ENCODE peak calls at places on chromosomes 4 and X, in eight cellular contexts. Z, I, O, E, J, R, M and S are unnamed samples.

GRCh38 chr4:82789377-82789776 is 9.2 kb downstream of the SCD5 start:
- DNase-seq in I (no peak), E (no peak), O (no peak), M (no peak), J (no peak), Z (no peak), R (no peak), S (no peak)

GRCh38 chr4:2781911-2782310 is 11.0 kb upstream of the SH3BP2 start:
- DNase-seq in I (no peak), R (no peak), J (no peak), E (no peak), Z (no peak), M (no peak), O (no peak), S (no peak)

GRCh38 chr4:135316266-135316779 is 1114.7 kb upstream of the PABPC4L start:
- DNase-seq in O (no peak), R (no peak), Z (no peak), I (no peak), E (no peak), J (no peak), M (no peak), S (no peak)

GRCh38 chr4:145061325-145061920 is 36.6 kb downstream of the ANAPC10 start:
- DNase-seq in Z (peak), I (peak), O (peak), M (no peak), J (peak), R (no peak), E (peak), S (no peak)

GRCh38 chr4:148300877-148301276 is 141.3 kb downstream of the NR3C2 start:
- DNase-seq in J (no peak), M (no peak), I (no peak), Z (no peak), E (no peak), R (no peak), O (no peak), S (no peak)

GRCh38 chrX:37745835-37746234 is 34.0 kb upstream of the CYBB start:
- DNase-seq in J (no peak), O (no peak), R (no peak), E (no peak), I (no peak), M (no peak), Z (no peak), S (no peak)

GRCh38 chrX:13791559-13791958 is 25.3 kb downstream of the GPM6B start:
- DNase-seq in M (no peak), Z (peak), E (no peak), R (no peak), I (no peak), J (no peak), O (no peak), S (no peak)

GRCh38 chr4:53119685-53120084 is 246.2 kb downstream of the SCFD2 start:
- DNase-seq in I (peak), M (no peak), R (no peak), J (peak), O (no peak), E (no peak), Z (no peak), S (peak)

GRCh38 chrX:134782796-134783195 is 124.5 kb upstream of the PLAC1 start:
- DNase-seq in O (peak), R (no peak), E (no peak), J (peak), I (peak), Z (peak), M (no peak), S (no peak)

GRCh38 chrX:373641-374471 is 12.9 kb downstream of the PPP2R3B start:
- DNase-seq in J (no peak), M (peak), I (peak), E (no peak), O (peak), Z (no peak), R (peak), S (peak)

GRCh38 chr4:9919047-9919446 is 102.2 kb downstream of the SLC2A9 start:
- DNase-seq in J (no peak), E (no peak), Z (no peak), R (no peak), O (no peak), M (no peak), I (no peak), S (no peak)

GRCh38 chr4:152968806-152969394 is 32.8 kb downstream of the FHDC1 start:
- DNase-seq in M (no peak), E (no peak), R (no peak), Z (no peak), J (no peak), O (no peak), I (peak), S (no peak)

GRCh38 chr4:178556796-178557195 is 1114.6 kb upstream of the AGA start:
- DNase-seq in I (no peak), O (no peak), R (no peak), J (no peak), M (no peak), Z (no peak), E (no peak), S (no peak)

GRCh38 chr4:97185233-97185632 is 958.0 kb downstream of the STPG2 start:
- DNase-seq in Z (no peak), M (no peak), O (no peak), E (no peak), R (no peak), J (no peak), I (no peak), S (no peak)

GRCh38 chr4:657338-658030 is 16.6 kb downstream of the ATP5ME start:
- DNase-seq in M (no peak), I (peak), Z (no peak), J (no peak), O (no peak), E (no peak), R (no peak), S (no peak)

GRCh38 chr4:40197879-40198689 is 1.3 kb downstream of the RHOH start:
- DNase-seq in J (no peak), E (peak), M (no peak), R (no peak), O (peak), Z (no peak), I (no peak), S (no peak)

GRCh38 chr4:88008133-88008621 is 742 bp downstream of the PKD2 start:
- DNase-seq in O (peak), J (peak), M (no peak), I (peak), Z (peak), E (no peak), R (peak), S (peak)

GRCh38 chr4:181168406-181168805 is 1074.8 kb upstream of the TENM3 start:
- DNase-seq in R (no peak), M (no peak), Z (no peak), I (no peak), E (no peak), O (no peak), J (no peak), S (no peak)

GRCh38 chr4:90187148-90187884 is 60.1 kb downstream of the CCSER1 start:
- DNase-seq in O (no peak), Z (no peak), J (no peak), E (no peak), I (no peak), R (no peak), M (no peak), S (no peak)

GRCh38 chrX:17414839-17415238 is 39.8 kb downstream of the NHS start:
- DNase-seq in I (no peak), E (no peak), M (no peak), Z (peak), R (no peak), J (no peak), O (no peak), S (no peak)

GRCh38 chr4:64340243-64341110 is 68.8 kb downstream of the TECRL start:
- DNase-seq in O (no peak), Z (no peak), E (no peak), M (no peak), J (no peak), R (no peak), I (no peak), S (no peak)

GRCh38 chr4:17781072-17781830 is at the start of gene FAM184B:
- DNase-seq in I (peak), O (no peak), J (no peak), E (no peak), R (peak), M (no peak), Z (peak), S (no peak)

GRCh38 chr4:3724319-3725231 is 41.6 kb upstream of the ADRA2C start:
- DNase-seq in O (no peak), I (no peak), E (no peak), Z (no peak), R (no peak), J (no peak), M (no peak), S (no peak)

GRCh38 chr4:124423160-124423559 is 289.4 kb downstream of the ANKRD50 start:
- DNase-seq in Z (no peak), E (no peak), J (no peak), I (peak), R (no peak), O (no peak), M (no peak), S (no peak)

GRCh38 chr4:174156239-174156826 is 127.1 kb downstream of the FBXO8 start:
- DNase-seq in R (no peak), Z (peak), I (peak), J (peak), M (no peak), O (peak), E (no peak), S (no peak)

GRCh38 chr4:137981277-137981676 is 260.9 kb downstream of the SLC7A11 start:
- DNase-seq in Z (no peak), O (no peak), J (peak), I (no peak), E (no peak), R (no peak), M (no peak), S (no peak)

GRCh38 chr4:25308761-25309160 is 3.8 kb upstream of the ZCCHC4 start:
- DNase-seq in I (no peak), O (no peak), R (no peak), Z (no peak), E (no peak), M (no peak), J (no peak), S (no peak)

GRCh38 chr4:107818301-107818910 is 6.3 kb upstream of the SGMS2 start:
- DNase-seq in Z (no peak), I (no peak), M (no peak), J (peak), O (no peak), R (no peak), E (no peak), S (no peak)

GRCh38 chr4:114136067-114136466 is 156.6 kb upstream of the ARSJ start:
- DNase-seq in R (no peak), O (no peak), M (no peak), I (no peak), Z (peak), E (no peak), J (no peak), S (no peak)

GRCh38 chr4:57023104-57023503 is 44.4 kb downstream of the POLR2B start:
- DNase-seq in M (no peak), I (peak), R (no peak), O (no peak), J (peak), Z (no peak), E (no peak), S (no peak)

GRCh38 chrX:100731441-100732281 is at the start of gene SYTL4:
- DNase-seq in I (peak), E (no peak), O (no peak), Z (no peak), J (peak), M (no peak), R (no peak), S (peak)